ENCODE peak calls at places on chromosomes 7 and 10, in eight cellular contexts. B is tibial nerve, S is stomach, D is body of pancreas, O is GM12878, Y is IMR-90, J is transverse colon, C is HCT116. R is an unnamed sample.

GRCh38 chr10:78829570-78829969 is 239.2 kb upstream of the ZMIZ1 start:
- DNase-seq in Y (peak), D (no peak), O (no peak), S (no peak), C (no peak), B (no peak), J (no peak), R (no peak)

GRCh38 chr10:73253226-73253557 is 748 bp upstream of the MRPS16 start:
- DNase-seq in C (no peak), Y (no peak), D (no peak), O (no peak), S (no peak), B (no peak), J (no peak), R (no peak)

GRCh38 chr7:157861551-157861950 is 524.7 kb downstream of the DNAJB6 start:
- DNase-seq in J (no peak), D (no peak), S (no peak), Y (no peak), O (no peak), B (no peak), C (no peak), R (no peak)

GRCh38 chr7:129923709-129924108 is 29.1 kb downstream of the UBE2H start:
- DNase-seq in S (no peak), O (peak), D (no peak), J (no peak), B (no peak), Y (peak), C (no peak), R (no peak)

GRCh38 chr7:99563650-99564049 is 5.2 kb downstream of the ZNF655 start:
- DNase-seq in C (no peak), D (no peak), J (no peak), Y (peak), O (no peak), B (no peak), S (no peak), R (no peak)

GRCh38 chr7:1842321-1843221 is 172.5 kb downstream of the ELFN1 start:
- DNase-seq in B (no peak), S (no peak), J (peak), Y (peak), D (no peak), O (no peak), C (no peak), R (peak)

GRCh38 chr10:69731698-69732097 is 70.0 kb upstream of the COL13A1 start:
- DNase-seq in O (no peak), Y (no peak), B (no peak), J (no peak), D (no peak), S (no peak), C (no peak), R (no peak)

GRCh38 chr10:21030096-21030495 is 133.0 kb upstream of the NEBL start:
- DNase-seq in D (no peak), O (no peak), J (no peak), S (no peak), Y (no peak), B (no peak), C (no peak), R (no peak)

GRCh38 chr10:109727436-109727835 is 195.9 kb downstream of the XPNPEP1 start:
- DNase-seq in B (no peak), C (no peak), O (no peak), D (no peak), S (no peak), Y (no peak), J (no peak), R (no peak)

GRCh38 chr10:73644015-73644743 is 2.9 kb upstream of the MYOZ1 start:
- DNase-seq in B (peak), D (peak), Y (peak), O (peak), S (peak), J (peak), C (peak), R (no peak)

GRCh38 chr7:135001390-135002165 is 15.3 kb downstream of the AGBL3 start:
- DNase-seq in B (no peak), D (no peak), S (no peak), O (no peak), C (no peak), J (no peak), Y (no peak), R (no peak)

GRCh38 chr7:135964254-135964653 is 12.9 kb downstream of the MTPN start:
- DNase-seq in S (no peak), J (no peak), O (no peak), Y (peak), C (no peak), D (no peak), B (no peak), R (no peak)

GRCh38 chr7:14691597-14692203 is 210.9 kb downstream of the DGKB start:
- DNase-seq in D (peak), Y (peak), C (peak), B (peak), S (peak), O (no peak), J (peak), R (peak)

GRCh38 chr10:130409346-130409745 is 273.2 kb downstream of the GLRX3 start:
- DNase-seq in D (no peak), J (no peak), O (no peak), Y (no peak), C (no peak), B (no peak), S (no peak), R (no peak)

GRCh38 chr10:75294031-75294437 is 58.3 kb upstream of the COMTD1 start:
- DNase-seq in J (no peak), O (no peak), S (no peak), C (no peak), B (no peak), Y (no peak), D (no peak), R (no peak)

GRCh38 chr10:58063854-58064480 is 203.7 kb downstream of the IPMK start:
- DNase-seq in C (no peak), O (no peak), S (no peak), B (no peak), J (peak), D (no peak), Y (no peak), R (no peak)

GRCh38 chr7:121604627-121605296 is 208.7 kb upstream of the FAM3C start:
- DNase-seq in S (no peak), J (no peak), O (no peak), B (no peak), Y (no peak), C (no peak), D (no peak), R (no peak)

GRCh38 chr7:29146888-29147609 is 712 bp upstream of the CPVL start:
- DNase-seq in D (peak), O (no peak), C (peak), B (no peak), S (peak), Y (no peak), J (peak), R (peak)

GRCh38 chr7:44749992-44750391 is 1.3 kb downstream of the ZMIZ2 start:
- DNase-seq in O (no peak), B (no peak), D (no peak), S (no peak), J (no peak), C (no peak), Y (no peak), R (no peak)

GRCh38 chr7:44748948-44749731 is 493 bp downstream of the ZMIZ2 start:
- DNase-seq in J (no peak), O (no peak), D (no peak), B (no peak), C (no peak), Y (no peak), S (no peak), R (no peak)

GRCh38 chr7:44750921-44751571 is 2.4 kb downstream of the ZMIZ2 start:
- DNase-seq in J (peak), C (no peak), D (no peak), Y (peak), B (no peak), O (peak), S (no peak), R (no peak)

GRCh38 chr7:44750424-44750823 is 1.8 kb downstream of the ZMIZ2 start:
- DNase-seq in B (no peak), Y (no peak), S (no peak), O (no peak), C (no peak), J (no peak), D (no peak), R (no peak)

GRCh38 chr7:44748042-44748947 is at the start of gene ZMIZ2:
- DNase-seq in Y (peak), B (peak), C (peak), D (peak), O (no peak), J (peak), S (peak), R (peak)
- TF ChIP-seq POLR2A in Y (peak), B (peak), C (no peak), D (peak), O (peak), J (peak), S (no peak), R (peak)

GRCh38 chr10:26448292-26448691 is 10.2 kb downstream of the APBB1IP start:
- DNase-seq in B (no peak), Y (no peak), S (no peak), O (no peak), D (no peak), J (no peak), C (no peak), R (no peak)

GRCh38 chr10:26451903-26452302 is 13.8 kb downstream of the APBB1IP start:
- DNase-seq in J (no peak), D (no peak), C (no peak), Y (no peak), S (no peak), O (no peak), B (no peak), R (no peak)

GRCh38 chr10:26446258-26446657 is 8.1 kb downstream of the APBB1IP start:
- DNase-seq in O (no peak), D (no peak), J (no peak), Y (no peak), S (no peak), B (no peak), C (no peak), R (no peak)

GRCh38 chr10:26449726-26450125 is 11.6 kb downstream of the APBB1IP start:
- DNase-seq in D (no peak), J (no peak), C (no peak), Y (no peak), B (no peak), O (no peak), S (no peak), R (no peak)

GRCh38 chr10:26448706-26449435 is 10.7 kb downstream of the APBB1IP start:
- DNase-seq in S (no peak), D (no peak), B (no peak), Y (no peak), J (peak), C (no peak), O (peak), R (no peak)
- H3K4me3 ChIP-seq in S (no peak), D (no peak), B (no peak), Y (no peak), J (no peak), C (no peak), O (peak), R (no peak)

GRCh38 chr10:90925078-90926029 is 4.5 kb upstream of the ANKRD1 start:
- DNase-seq in C (no peak), J (no peak), S (no peak), D (no peak), B (no peak), O (no peak), Y (no peak), R (no peak)

GRCh38 chr10:90924552-90924951 is 3.7 kb upstream of the ANKRD1 start:
- DNase-seq in C (no peak), S (no peak), Y (no peak), J (no peak), B (no peak), D (no peak), O (no peak), R (peak)

GRCh38 chr10:90921906-90922305 is 1.0 kb upstream of the ANKRD1 start:
- DNase-seq in S (no peak), D (no peak), O (no peak), J (no peak), B (no peak), C (no peak), Y (no peak), R (peak)

GRCh38 chr10:90920986-90921643 is at the start of gene ANKRD1:
- DNase-seq in C (peak), Y (peak), B (no peak), S (no peak), D (no peak), O (no peak), J (no peak), R (peak)

DNA sequence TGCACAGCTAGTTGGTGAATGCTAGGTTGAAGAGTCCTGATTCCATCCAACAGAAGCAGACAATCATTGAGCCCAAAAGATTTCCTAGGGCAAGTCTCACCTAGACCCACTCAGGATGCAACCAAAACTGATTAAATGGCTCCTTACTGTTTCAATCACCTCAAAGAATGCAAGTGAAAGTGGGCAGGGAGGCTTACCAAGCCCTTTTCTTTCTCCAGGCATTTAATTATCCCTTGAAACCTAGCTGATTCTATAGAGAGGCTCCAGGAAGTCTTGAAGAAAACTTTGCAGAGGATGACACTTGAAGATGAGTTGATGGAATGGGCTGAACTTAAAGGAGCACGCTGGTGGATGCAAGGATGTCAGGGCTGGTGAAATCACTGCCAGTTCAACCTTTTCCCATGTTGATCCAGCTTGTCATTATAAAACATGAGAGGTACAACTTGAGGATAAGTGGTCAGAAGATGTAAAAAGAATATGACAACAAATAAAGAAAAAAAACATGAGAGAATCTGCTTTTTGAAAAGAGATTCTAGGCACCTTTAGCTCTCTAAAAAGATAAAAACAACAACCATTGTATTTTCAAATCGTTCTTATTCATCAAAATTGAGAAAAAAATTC is 2.3 kb upstream of the ANKRD1 start:
- DNase-seq in Y (no peak), S (no peak), C (no peak), D (no peak), O (no peak), J (no peak), B (no peak), R (no peak)
- H3K27ac ChIP-seq in Y (no peak), S (no peak), C (no peak), D (no peak), O (no peak), J (no peak), B (no peak), R (peak)

GRCh38 chr7:68833442-68833841 is 764.8 kb upstream of the AUTS2 start:
- DNase-seq in Y (no peak), S (no peak), B (no peak), O (no peak), C (no peak), D (no peak), J (no peak), R (no peak)
- TF ChIP-seq POLR2A in Y (no peak), S (no peak), B (no peak), O (no peak), C (no peak), D (no peak), J (no peak), R (no peak)

DNA sequence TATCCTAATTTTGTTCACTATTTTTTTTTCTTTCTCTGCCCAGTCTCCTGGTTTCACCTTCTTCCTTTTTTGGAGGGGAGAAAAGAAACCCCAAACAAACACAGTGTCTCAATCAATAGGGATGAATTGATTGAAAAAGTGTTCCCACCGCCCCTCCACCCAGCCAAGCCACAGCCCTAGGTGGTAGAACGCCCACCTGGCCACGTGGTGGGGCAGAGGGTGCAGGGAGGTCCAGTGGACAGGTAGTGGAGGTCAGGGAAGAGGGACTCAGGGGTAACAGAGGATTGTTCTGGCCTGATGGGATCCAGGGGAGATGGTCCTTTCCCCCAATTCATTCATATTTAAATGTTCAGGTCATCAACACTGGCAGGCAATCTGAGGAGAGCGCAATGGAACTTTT is 1.8 kb downstream of the INHBA start:
- DNase-seq in C (no peak), D (no peak), O (no peak), B (no peak), Y (no peak), J (no peak), S (no peak), R (no peak)
- H3K4me3 ChIP-seq in C (no peak), D (no peak), O (no peak), B (no peak), Y (peak), J (no peak), S (no peak), R (no peak)

GRCh38 chr7:69189406-69189805 is 408.9 kb upstream of the AUTS2 start:
- DNase-seq in B (no peak), J (no peak), C (no peak), S (no peak), O (no peak), Y (no peak), D (no peak), R (no peak)
- H3K27ac ChIP-seq in B (no peak), J (no peak), C (no peak), S (no peak), O (no peak), Y (no peak), D (no peak), R (no peak)

GRCh38 chr10:110834622-110835219 is 37.0 kb upstream of the PDCD4 start:
- DNase-seq in O (no peak), Y (no peak), S (peak), J (peak), C (no peak), B (no peak), D (peak), R (no peak)
- TF ChIP-seq POLR2A in O (no peak), Y (no peak), S (no peak), J (no peak), C (no peak), B (no peak), D (peak), R (no peak)